ENCODE peak calls at places on chromosome 14, in five cellular contexts. One of them, this sample, is unnamed.

GRCh38 chr14:36181417-36181816 is 4.9 kb upstream of the PTCSC3 start:
- DNase-seq in CD4-positive, CD25-positive, alpha-beta regulatory T cell: no peak
- DNase-seq in AML-193: no peak
- DNase-seq in stimulated activated CD8-positive, alpha-beta memory T cell treated with anti-CD3 and anti-CD28 coated beads, Interleukin-7, amount 100 ng/mL, for 4 hours: no peak
- DNase-seq in AG10803: no peak
- DNase-seq in this sample: no peak

GRCh38 chr14:64910847-64911495 is 3.3 kb upstream of the CHURC1 start:
- DNase-seq in CD4-positive, CD25-positive, alpha-beta regulatory T cell: no peak
- DNase-seq in AML-193: peak
- DNase-seq in stimulated activated CD8-positive, alpha-beta memory T cell treated with anti-CD3 and anti-CD28 coated beads, Interleukin-7, amount 100 ng/mL, for 4 hours: no peak
- DNase-seq in AG10803: peak
- DNase-seq in this sample: peak

GRCh38 chr14:103021817-103022668 is 35.3 kb downstream of the CDC42BPB start:
- DNase-seq in CD4-positive, CD25-positive, alpha-beta regulatory T cell: no peak
- DNase-seq in AML-193: no peak
- DNase-seq in stimulated activated CD8-positive, alpha-beta memory T cell treated with anti-CD3 and anti-CD28 coated beads, Interleukin-7, amount 100 ng/mL, for 4 hours: no peak
- DNase-seq in AG10803: peak
- DNase-seq in this sample: peak

GRCh38 chr14:90674043-90674670 is 142.1 kb downstream of the TTC7B start:
- DNase-seq in CD4-positive, CD25-positive, alpha-beta regulatory T cell: no peak
- DNase-seq in AML-193: peak
- DNase-seq in stimulated activated CD8-positive, alpha-beta memory T cell treated with anti-CD3 and anti-CD28 coated beads, Interleukin-7, amount 100 ng/mL, for 4 hours: no peak
- DNase-seq in AG10803: no peak
- DNase-seq in this sample: no peak

GRCh38 chr14:51323492-51323891 is 83.4 kb downstream of the TMX1 start:
- DNase-seq in CD4-positive, CD25-positive, alpha-beta regulatory T cell: no peak
- DNase-seq in AML-193: no peak
- DNase-seq in stimulated activated CD8-positive, alpha-beta memory T cell treated with anti-CD3 and anti-CD28 coated beads, Interleukin-7, amount 100 ng/mL, for 4 hours: no peak
- DNase-seq in AG10803: no peak
- DNase-seq in this sample: no peak

GRCh38 chr14:33716921-33717320 is 234.0 kb downstream of the EGLN3 start:
- DNase-seq in CD4-positive, CD25-positive, alpha-beta regulatory T cell: no peak
- DNase-seq in AML-193: no peak
- DNase-seq in stimulated activated CD8-positive, alpha-beta memory T cell treated with anti-CD3 and anti-CD28 coated beads, Interleukin-7, amount 100 ng/mL, for 4 hours: no peak
- DNase-seq in AG10803: no peak
- DNase-seq in this sample: no peak

GRCh38 chr14:101083564-101084435 is 180.3 kb upstream of the RTL1 start:
- DNase-seq in CD4-positive, CD25-positive, alpha-beta regulatory T cell: no peak
- DNase-seq in AML-193: no peak
- DNase-seq in stimulated activated CD8-positive, alpha-beta memory T cell treated with anti-CD3 and anti-CD28 coated beads, Interleukin-7, amount 100 ng/mL, for 4 hours: no peak
- DNase-seq in AG10803: no peak
- DNase-seq in this sample: peak

GRCh38 chr14:41636492-41637392 is 30.1 kb downstream of the LRFN5 start:
- DNase-seq in CD4-positive, CD25-positive, alpha-beta regulatory T cell: no peak
- DNase-seq in AML-193: no peak
- DNase-seq in stimulated activated CD8-positive, alpha-beta memory T cell treated with anti-CD3 and anti-CD28 coated beads, Interleukin-7, amount 100 ng/mL, for 4 hours: no peak
- DNase-seq in AG10803: no peak
- DNase-seq in this sample: no peak

GRCh38 chr14:21840765-21841164 is 167.1 kb upstream of the OR4E1 start:
- DNase-seq in CD4-positive, CD25-positive, alpha-beta regulatory T cell: no peak
- DNase-seq in AML-193: no peak
- DNase-seq in stimulated activated CD8-positive, alpha-beta memory T cell treated with anti-CD3 and anti-CD28 coated beads, Interleukin-7, amount 100 ng/mL, for 4 hours: no peak
- DNase-seq in AG10803: no peak
- DNase-seq in this sample: no peak

GRCh38 chr14:96867634-96868033 is 70.5 kb downstream of the VRK1 start:
- DNase-seq in CD4-positive, CD25-positive, alpha-beta regulatory T cell: no peak
- DNase-seq in AML-193: no peak
- DNase-seq in stimulated activated CD8-positive, alpha-beta memory T cell treated with anti-CD3 and anti-CD28 coated beads, Interleukin-7, amount 100 ng/mL, for 4 hours: no peak
- DNase-seq in AG10803: no peak
- DNase-seq in this sample: no peak

GRCh38 chr14:56846970-56847928 is 37.0 kb upstream of the OTX2 start:
- DNase-seq in CD4-positive, CD25-positive, alpha-beta regulatory T cell: no peak
- DNase-seq in AML-193: no peak
- DNase-seq in stimulated activated CD8-positive, alpha-beta memory T cell treated with anti-CD3 and anti-CD28 coated beads, Interleukin-7, amount 100 ng/mL, for 4 hours: no peak
- DNase-seq in AG10803: no peak
- DNase-seq in this sample: no peak

GRCh38 chr14:78857974-78858373 is 687.8 kb downstream of the NRXN3 start:
- DNase-seq in CD4-positive, CD25-positive, alpha-beta regulatory T cell: no peak
- DNase-seq in AML-193: no peak
- DNase-seq in stimulated activated CD8-positive, alpha-beta memory T cell treated with anti-CD3 and anti-CD28 coated beads, Interleukin-7, amount 100 ng/mL, for 4 hours: no peak
- DNase-seq in AG10803: no peak
- DNase-seq in this sample: no peak

GRCh38 chr14:104297721-104298401 is 159.5 kb downstream of the KIF26A start:
- DNase-seq in CD4-positive, CD25-positive, alpha-beta regulatory T cell: no peak
- DNase-seq in AML-193: no peak
- DNase-seq in stimulated activated CD8-positive, alpha-beta memory T cell treated with anti-CD3 and anti-CD28 coated beads, Interleukin-7, amount 100 ng/mL, for 4 hours: no peak
- DNase-seq in AG10803: no peak
- DNase-seq in this sample: no peak

GRCh38 chr14:98512501-98513251 is 759.3 kb downstream of the BCL11B start:
- DNase-seq in CD4-positive, CD25-positive, alpha-beta regulatory T cell: no peak
- DNase-seq in AML-193: no peak
- DNase-seq in stimulated activated CD8-positive, alpha-beta memory T cell treated with anti-CD3 and anti-CD28 coated beads, Interleukin-7, amount 100 ng/mL, for 4 hours: no peak
- DNase-seq in AG10803: no peak
- DNase-seq in this sample: no peak

GRCh38 chr14:29584992-29585391 is 342.7 kb downstream of the PRKD1 start:
- DNase-seq in CD4-positive, CD25-positive, alpha-beta regulatory T cell: no peak
- DNase-seq in AML-193: no peak
- DNase-seq in stimulated activated CD8-positive, alpha-beta memory T cell treated with anti-CD3 and anti-CD28 coated beads, Interleukin-7, amount 100 ng/mL, for 4 hours: no peak
- DNase-seq in AG10803: peak
- DNase-seq in this sample: peak

GRCh38 chr14:66009104-66009503 is 477.1 kb upstream of the CCDC196 start:
- DNase-seq in CD4-positive, CD25-positive, alpha-beta regulatory T cell: no peak
- DNase-seq in AML-193: no peak
- DNase-seq in stimulated activated CD8-positive, alpha-beta memory T cell treated with anti-CD3 and anti-CD28 coated beads, Interleukin-7, amount 100 ng/mL, for 4 hours: no peak
- DNase-seq in AG10803: peak
- DNase-seq in this sample: peak

GRCh38 chr14:58107947-58108552 is 44.0 kb downstream of the ARMH4 start:
- DNase-seq in CD4-positive, CD25-positive, alpha-beta regulatory T cell: peak
- DNase-seq in AML-193: peak
- DNase-seq in stimulated activated CD8-positive, alpha-beta memory T cell treated with anti-CD3 and anti-CD28 coated beads, Interleukin-7, amount 100 ng/mL, for 4 hours: no peak
- DNase-seq in AG10803: peak
- DNase-seq in this sample: peak

GRCh38 chr14:75079521-75079920 is 10.1 kb downstream of the ZC2HC1C start:
- DNase-seq in CD4-positive, CD25-positive, alpha-beta regulatory T cell: no peak
- DNase-seq in AML-193: no peak
- DNase-seq in stimulated activated CD8-positive, alpha-beta memory T cell treated with anti-CD3 and anti-CD28 coated beads, Interleukin-7, amount 100 ng/mL, for 4 hours: no peak
- DNase-seq in AG10803: no peak
- DNase-seq in this sample: no peak

GRCh38 chr14:101442451-101442850 is 118.8 kb upstream of the DIO3 start:
- DNase-seq in CD4-positive, CD25-positive, alpha-beta regulatory T cell: peak
- DNase-seq in AML-193: no peak
- DNase-seq in stimulated activated CD8-positive, alpha-beta memory T cell treated with anti-CD3 and anti-CD28 coated beads, Interleukin-7, amount 100 ng/mL, for 4 hours: peak
- DNase-seq in AG10803: no peak
- DNase-seq in this sample: no peak

GRCh38 chr14:39107624-39108023 is 4.6 kb upstream of the SEC23A start:
- DNase-seq in CD4-positive, CD25-positive, alpha-beta regulatory T cell: no peak
- DNase-seq in AML-193: peak
- DNase-seq in stimulated activated CD8-positive, alpha-beta memory T cell treated with anti-CD3 and anti-CD28 coated beads, Interleukin-7, amount 100 ng/mL, for 4 hours: no peak
- DNase-seq in AG10803: peak
- DNase-seq in this sample: peak

GRCh38 chr14:65302571-65303184 is 109.9 kb upstream of the FUT8 start:
- DNase-seq in CD4-positive, CD25-positive, alpha-beta regulatory T cell: no peak
- DNase-seq in AML-193: no peak
- DNase-seq in stimulated activated CD8-positive, alpha-beta memory T cell treated with anti-CD3 and anti-CD28 coated beads, Interleukin-7, amount 100 ng/mL, for 4 hours: no peak
- DNase-seq in AG10803: peak
- DNase-seq in this sample: peak

GRCh38 chr14:58151701-58152568 is at the start of gene ARMH4:
- DNase-seq in CD4-positive, CD25-positive, alpha-beta regulatory T cell: peak
- DNase-seq in AML-193: no peak
- DNase-seq in stimulated activated CD8-positive, alpha-beta memory T cell treated with anti-CD3 and anti-CD28 coated beads, Interleukin-7, amount 100 ng/mL, for 4 hours: peak
- DNase-seq in AG10803: peak
- DNase-seq in this sample: peak

This sample was measured in AG20443.